ENCODE peak calls at places on chromosomes 11 and 22, in four cellular contexts. M, E, D and J are unnamed samples.

GRCh38 chr11:62806611-62807121 is 1.4 kb upstream of the NXF1 start:
- DNase-seq in D (no peak), E (no peak), M (peak), J (no peak)

GRCh38 chr11:130722401-130722800 is 193.9 kb downstream of the SNX19 start:
- DNase-seq in E (no peak), M (no peak), D (no peak), J (no peak)

GRCh38 chr11:79097279-79097875 is 343.5 kb downstream of the TENM4 start:
- DNase-seq in D (no peak), M (no peak), E (no peak), J (no peak)

GRCh38 chr11:101583180-101584128 is at the start of gene TRPC6:
- DNase-seq in D (no peak), E (no peak), M (no peak), J (peak)

GRCh38 chr11:28529046-28529445 is 420.9 kb downstream of the METTL15 start:
- DNase-seq in D (no peak), E (no peak), M (no peak), J (no peak)

GRCh38 chr11:134013518-134013917 is 55.4 kb upstream of the JAM3 start:
- DNase-seq in M (no peak), D (no peak), E (no peak), J (no peak)

GRCh38 chr11:68424981-68425865 is 35.3 kb upstream of the PPP6R3 start:
- DNase-seq in M (no peak), E (no peak), D (no peak), J (no peak)

GRCh38 chr11:13940611-13941256 is 21.8 kb upstream of the SPON1 start:
- DNase-seq in D (no peak), M (no peak), E (no peak), J (no peak)

GRCh38 chr11:121385693-121386092 is 66.4 kb upstream of the SORL1 start:
- DNase-seq in D (no peak), E (no peak), M (no peak), J (no peak)

GRCh38 chr11:1153951-1154487 is 3.7 kb upstream of the MUC5AC start:
- DNase-seq in D (peak), E (no peak), M (peak), J (no peak)

GRCh38 chr22:30884211-30885000 is 84.2 kb downstream of the MORC2 start:
- DNase-seq in D (no peak), M (no peak), E (no peak), J (no peak)

GRCh38 chr22:45009881-45010531 is at the start of gene PHF21B:
- DNase-seq in M (peak), E (no peak), D (no peak), J (peak)

GRCh38 chr11:75273331-75273988 is 32.9 kb downstream of the TPBGL start:
- DNase-seq in D (no peak), E (no peak), M (no peak), J (no peak)
- TF ChIP-seq MAX in D (no peak), E (no peak), M (no peak), J (no peak)

GRCh38 chr11:46697723-46698122 is 2.7 kb downstream of the ARHGAP1 start:
- DNase-seq in M (no peak), E (no peak), D (no peak), J (no peak)

GRCh38 chr11:46696212-46696558 is 4.2 kb downstream of the ARHGAP1 start:
- DNase-seq in D (no peak), M (no peak), E (no peak), J (no peak)

GRCh38 chr11:46695345-46696211 is 4.8 kb downstream of the ARHGAP1 start:
- DNase-seq in M (no peak), E (no peak), D (peak), J (no peak)

GRCh38 chr11:46698597-46698996 is 1.8 kb downstream of the ARHGAP1 start:
- DNase-seq in E (no peak), M (peak), D (no peak), J (no peak)

GRCh38 chr11:46697303-46697702 is 3.1 kb downstream of the ARHGAP1 start:
- DNase-seq in D (no peak), E (no peak), M (no peak), J (no peak)
- TF ChIP-seq TCF7 in D (no peak), E (no peak), M (no peak), J (no peak)

DNA sequence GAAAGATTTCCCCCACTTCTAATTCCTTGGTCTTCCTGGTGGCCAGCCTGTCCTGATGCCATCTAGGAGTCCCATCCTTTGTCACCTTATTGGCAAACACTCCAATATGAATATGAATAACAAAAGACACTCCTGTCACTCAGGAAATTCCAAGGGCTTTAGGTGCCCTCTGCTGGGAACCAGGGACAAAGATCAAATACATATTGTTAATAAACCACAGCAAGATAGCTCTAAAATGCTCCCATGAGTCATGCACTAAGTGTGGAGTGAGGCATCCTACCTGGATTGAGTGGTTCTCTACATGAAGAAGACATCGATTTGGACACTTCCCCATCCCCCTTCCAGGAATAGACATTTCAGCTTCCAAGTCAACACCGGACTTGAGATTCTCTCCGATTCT is 823.6 kb downstream of the TBC1D22A start:
- DNase-seq in E (no peak), D (no peak), M (no peak), J (no peak)
- TF ChIP-seq ESRRA in E (no peak), D (no peak), M (no peak), J (no peak)

DNA sequence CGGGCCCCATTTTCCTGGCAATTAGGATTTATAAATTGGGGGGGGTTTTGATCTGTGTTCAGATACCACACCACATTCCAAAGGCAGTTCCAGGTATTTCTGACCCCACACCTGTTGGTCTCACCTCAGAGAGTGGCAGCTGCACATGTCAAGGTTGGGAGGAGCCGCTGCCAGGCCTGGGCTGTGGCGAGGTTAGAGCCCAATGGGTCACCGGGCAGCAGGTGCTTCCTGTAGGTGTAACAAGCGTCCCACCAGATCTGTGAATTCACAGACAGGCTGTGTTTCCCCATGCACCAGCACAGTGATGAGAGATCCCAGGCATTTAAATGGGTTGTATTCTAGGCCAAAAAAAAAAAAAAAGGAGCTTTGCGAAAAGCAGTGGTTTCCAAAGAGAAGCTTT is 58.6 kb downstream of the CABIN1 start:
- DNase-seq in D (no peak), M (no peak), E (no peak), J (no peak)
- TF ChIP-seq MAX in D (no peak), M (no peak), E (no peak), J (no peak)

GRCh38 chr11:118997627-118998387 is at the start of gene CENATAC:
- DNase-seq in M (peak), E (peak), D (peak), J (peak)

GRCh38 chr11:118996926-118997626 is 862 bp upstream of the CENATAC start:
- DNase-seq in M (peak), E (peak), D (peak), J (no peak)

GRCh38 chr11:119000906-119001305 is 3.0 kb downstream of the CENATAC start:
- DNase-seq in D (no peak), E (no peak), M (no peak), J (no peak)

GRCh38 chr11:118998388-118998717 is 415 bp downstream of the CENATAC start:
- DNase-seq in M (no peak), E (no peak), D (no peak), J (no peak)

GRCh38 chr11:118998822-118999221 is 884 bp downstream of the CENATAC start:
- DNase-seq in D (peak), M (peak), E (no peak), J (no peak)
- TF ChIP-seq TCF7 in D (peak), M (no peak), E (no peak), J (no peak)

DNA sequence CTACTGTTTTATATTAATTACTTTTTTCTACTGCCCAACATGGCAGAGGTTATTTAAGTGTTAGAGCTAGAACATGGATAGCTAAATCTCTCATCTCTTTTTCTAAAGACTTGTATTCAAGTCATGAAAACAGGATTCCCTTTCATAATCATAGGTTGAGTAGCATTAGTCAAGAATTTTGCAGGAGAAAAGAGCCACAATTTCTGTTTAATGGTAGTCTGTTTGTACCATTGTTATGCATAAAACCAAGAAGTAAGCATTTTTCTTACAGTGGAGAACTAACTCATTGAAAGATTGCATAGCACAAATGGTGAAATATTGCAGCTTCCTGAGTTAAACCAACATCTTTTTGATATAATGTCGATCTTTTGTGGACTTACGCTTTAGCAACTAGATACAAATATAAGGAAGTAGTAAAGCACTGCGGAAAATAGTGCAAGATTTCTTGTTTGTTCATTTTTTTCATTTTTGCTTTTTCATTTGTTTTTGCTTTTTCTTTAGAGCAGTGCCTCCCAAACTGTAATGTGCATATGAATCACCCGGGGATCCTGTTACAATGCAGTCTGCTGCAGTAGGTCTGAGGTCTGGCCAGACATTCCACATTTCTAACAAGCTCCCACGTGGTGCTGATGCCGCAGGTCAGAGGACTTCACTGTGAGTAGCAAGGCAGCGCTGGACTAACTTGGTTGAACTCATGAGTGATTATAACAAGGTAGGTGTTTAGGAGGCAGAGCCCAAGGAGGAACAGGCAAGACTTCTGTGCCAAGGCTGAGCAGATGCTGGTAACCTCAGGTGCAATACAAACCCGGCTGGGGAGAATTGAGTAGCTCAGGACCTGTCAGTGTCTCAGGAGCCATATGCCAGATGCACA is 4.6 kb downstream of the ETS1 start:
- DNase-seq in E (no peak), M (no peak), D (no peak), J (peak)
- TF ChIP-seq ESRRA in E (no peak), M (no peak), D (no peak), J (no peak)